ENCODE peak calls at places on chromosomes 12 and 14, in five cellular contexts. K, Y, S, F and L are unnamed samples.

GRCh38 chr12:102848832-102849231 is 68.2 kb downstream of the PAH start:
- DNase-seq in S (no peak), K (no peak), F (no peak), Y (no peak), L (no peak)

GRCh38 chr14:22383515-22384166 is 205.4 kb downstream of the DAD1 start:
- DNase-seq in Y (no peak), F (no peak), K (no peak), S (peak), L (no peak)

GRCh38 chr12:22702690-22703089 is 77.7 kb downstream of the ETNK1 start:
- DNase-seq in S (no peak), K (no peak), Y (no peak), F (peak), L (no peak)

GRCh38 chr12:53053223-53054111 is 3.6 kb downstream of the TNS2 start:
- DNase-seq in F (no peak), K (peak), S (peak), Y (no peak), L (no peak)

GRCh38 chr14:54771411-54772027 is 131.1 kb downstream of the GCH1 start:
- DNase-seq in K (no peak), Y (no peak), S (no peak), F (no peak), L (no peak)

GRCh38 chr14:65095633-65096205 is 6.6 kb downstream of the MAX start:
- DNase-seq in S (no peak), F (peak), Y (no peak), K (no peak), L (peak)

GRCh38 chr12:85775071-85775470 is 61.1 kb downstream of the RASSF9 start:
- DNase-seq in S (no peak), K (no peak), Y (no peak), F (no peak), L (no peak)

GRCh38 chr12:111034148-111034910 is 114.0 kb upstream of the MYL2 start:
- DNase-seq in S (no peak), K (no peak), Y (no peak), F (no peak), L (no peak)

GRCh38 chr12:105233045-105233905 is 2.7 kb downstream of the APPL2 start:
- DNase-seq in S (no peak), Y (no peak), K (no peak), F (peak), L (no peak)

GRCh38 chr12:121872546-121873223 is 14.0 kb upstream of the HPD start:
- DNase-seq in F (peak), Y (no peak), S (no peak), K (no peak), L (peak)

GRCh38 chr14:29671034-29671433 is 256.6 kb downstream of the PRKD1 start:
- DNase-seq in K (peak), S (no peak), Y (no peak), F (peak), L (peak)

GRCh38 chr12:110073049-110073831 is 24.9 kb upstream of the C12orf76 start:
- DNase-seq in K (peak), Y (no peak), F (peak), S (peak), L (peak)

GRCh38 chr12:32702470-32702869 is 23.4 kb downstream of the DNM1L start:
- DNase-seq in Y (no peak), K (no peak), S (no peak), F (peak), L (peak)

GRCh38 chr14:71086571-71086970 is 179.3 kb downstream of the PCNX1 start:
- DNase-seq in F (no peak), S (no peak), Y (no peak), K (no peak), L (no peak)

GRCh38 chr14:91837076-91837475 is 30.3 kb downstream of the TC2N start:
- DNase-seq in S (no peak), Y (no peak), K (no peak), F (no peak), L (no peak)

GRCh38 chr12:80504389-80505153 is 60.5 kb downstream of the PTPRQ start:
- DNase-seq in S (peak), K (no peak), F (peak), Y (no peak), L (no peak)

GRCh38 chr12:45232771-45233372 is 17.0 kb downstream of the ANO6 start:
- DNase-seq in K (no peak), Y (no peak), S (no peak), F (peak), L (peak)

GRCh38 chr12:84038241-84038640 is 874.4 kb downstream of the SLC6A15 start:
- DNase-seq in F (no peak), K (no peak), Y (no peak), S (no peak), L (no peak)

GRCh38 chr12:92299744-92300143 is 154.1 kb upstream of the BTG1 start:
- DNase-seq in F (no peak), S (no peak), K (no peak), Y (no peak), L (no peak)

GRCh38 chr14:21109377-21110260 is 8.8 kb downstream of the TMEM253 start:
- DNase-seq in K (no peak), F (no peak), Y (no peak), S (no peak), L (peak)

GRCh38 chr14:70013269-70013873 is 134.2 kb downstream of the SMOC1 start:
- DNase-seq in S (peak), Y (no peak), F (peak), K (no peak), L (peak)